ENCODE peak calls at places on chromosomes 3 and 15, in four cellular contexts. J is upper lobe of right lung, F is Panc1, N is hepatocyte. T is an unnamed sample.

GRCh38 chr3:78734048-78734637 is 1033.7 kb downstream of the ROBO1 start:
- DNase-seq in J (no peak), N (no peak), F (no peak), T (no peak)

GRCh38 chr3:129687586-129688125 is 81.2 kb upstream of the PLXND1 start:
- DNase-seq in J (no peak), N (no peak), F (no peak), T (no peak)

GRCh38 chr3:106457278-106458210 is 588.7 kb upstream of the CBLB start:
- DNase-seq in J (no peak), N (no peak), F (no peak), T (no peak)

GRCh38 chr3:49607105-49607591 is 52.9 kb downstream of the BSN start:
- DNase-seq in J (peak; percentile 36), N (no peak), F (no peak), T (no peak)

GRCh38 chr3:143000525-143000924 is 845 bp upstream of the U2SURP start:
- DNase-seq in N (peak; percentile 58), F (no peak), J (no peak), T (peak; percentile 44)

GRCh38 chr3:63976166-63976861 is 47.0 kb downstream of the PSMD6 start:
- DNase-seq in F (no peak), N (peak; percentile 42), J (no peak), T (peak; percentile 11)

GRCh38 chr3:82363131-82363530 is 601.7 kb upstream of the GBE1 start:
- DNase-seq in N (no peak), J (no peak), F (no peak), T (no peak)

GRCh38 chr3:113533534-113533892 is 1.2 kb downstream of the SIDT1 start:
- DNase-seq in F (no peak), J (no peak), N (no peak), T (no peak)

GRCh38 chr3:171251842-171252241 is 208.4 kb downstream of the TNIK start:
- DNase-seq in N (no peak), F (no peak), J (no peak), T (no peak)

GRCh38 chr3:160935413-160936095 is 169.6 kb downstream of the B3GALNT1 start:
- DNase-seq in J (no peak), F (no peak), N (peak; percentile 42), T (peak; percentile 7)

GRCh38 chr3:185862920-185863319 is 38.1 kb upstream of the IGF2BP2 start:
- DNase-seq in J (no peak), N (no peak), F (no peak), T (no peak)

GRCh38 chr3:124923833-124924232 is 10.7 kb downstream of the MUC13 start:
- DNase-seq in F (no peak), J (no peak), N (no peak), T (no peak)

GRCh38 chr3:55569033-55569518 is 82.0 kb upstream of the WNT5A start:
- DNase-seq in J (no peak), F (no peak), N (no peak), T (peak; percentile 71)

GRCh38 chr15:85543741-85544155 is 163.3 kb downstream of the AKAP13 start:
- DNase-seq in F (no peak), N (peak; percentile 35), J (peak; percentile 89), T (no peak)

GRCh38 chr3:59527493-59527892 is 477.7 kb upstream of the CFAP20DC start:
- DNase-seq in N (no peak), F (no peak), J (no peak), T (no peak)

GRCh38 chr15:64503197-64503596 is 42.8 kb downstream of the ZNF609 start:
- DNase-seq in N (no peak), J (no peak), F (no peak), T (no peak)

GRCh38 chr15:28944286-28944685 is 58.5 kb downstream of the APBA2 start:
- DNase-seq in N (no peak), J (no peak), F (no peak), T (no peak)

GRCh38 chr3:172511783-172512357 is 11.4 kb downstream of the TNFSF10 start:
- DNase-seq in N (no peak), J (no peak), F (no peak), T (no peak)

GRCh38 chr15:52667597-52667996 is 11.6 kb downstream of the ATOSA start:
- DNase-seq in N (no peak), J (no peak), F (no peak), T (no peak)

GRCh38 chr3:45227946-45228345 is 1.9 kb upstream of the TMEM158 start:
- DNase-seq in F (no peak), N (peak; percentile 30), J (no peak), T (no peak)

GRCh38 chr3:195809291-195809785 is 2.4 kb downstream of the MUC4 start:
- DNase-seq in F (no peak), N (no peak), J (no peak), T (no peak)

GRCh38 chr3:170346481-170347125 is 10.9 kb upstream of the SKIL start:
- DNase-seq in J (no peak), F (no peak), N (no peak), T (no peak)

GRCh38 chr15:38620851-38621594 is 56.4 kb upstream of the RASGRP1 start:
- DNase-seq in N (no peak), J (no peak), F (no peak), T (no peak)

GRCh38 chr15:68782589-68783161 is 38.0 kb downstream of the ANP32A start:
- DNase-seq in N (no peak), F (no peak), J (no peak), T (no peak)

GRCh38 chr3:196378442-196378841 is 40.3 kb upstream of the TM4SF19 start:
- DNase-seq in J (no peak), N (no peak), F (no peak), T (no peak)

GRCh38 chr3:127710473-127710941 is 37.8 kb downstream of the ABTB1 start:
- DNase-seq in F (no peak), N (no peak), J (peak; percentile 35), T (no peak)

GRCh38 chr15:56286213-56286612 is 42.5 kb upstream of the RFX7 start:
- DNase-seq in J (no peak), N (no peak), F (no peak), T (peak; percentile 5)

GRCh38 chr3:40381904-40382616 is 4.9 kb upstream of the ENTPD3 start:
- DNase-seq in N (no peak), J (no peak), F (no peak), T (no peak)

GRCh38 chr15:95958417-95958816 is 372.1 kb upstream of the NR2F2 start:
- DNase-seq in F (no peak), J (no peak), N (peak; percentile 8), T (no peak)

GRCh38 chr15:34337557-34338306 is at the start of gene SLC12A6:
- DNase-seq in N (peak; percentile 96), F (peak; percentile 81), J (peak; percentile 96), T (peak; percentile 91)

GRCh38 chr3:158830391-158830790 is 28.5 kb downstream of the MFSD1 start:
- DNase-seq in N (no peak), J (no peak), F (no peak), T (no peak)

GRCh38 chr15:48766196-48766595 is 44.7 kb downstream of the CEP152 start:
- DNase-seq in J (no peak), F (no peak), N (no peak), T (no peak)

GRCh38 chr3:141268791-141269190 is 37.2 kb downstream of the PXYLP1 start:
- DNase-seq in F (no peak), J (peak; percentile 38), N (no peak), T (no peak)

GRCh38 chr3:141271279-141272033 is 39.8 kb downstream of the PXYLP1 start:
- DNase-seq in J (no peak), N (peak; percentile 51), F (no peak), T (peak; percentile 45)

GRCh38 chr3:141268281-141268680 is 36.7 kb downstream of the PXYLP1 start:
- DNase-seq in N (no peak), F (no peak), J (peak; percentile 31), T (no peak)

GRCh38 chr3:141266186-141266585 is 34.6 kb downstream of the PXYLP1 start:
- DNase-seq in F (no peak), J (no peak), N (no peak), T (no peak)

DNA sequence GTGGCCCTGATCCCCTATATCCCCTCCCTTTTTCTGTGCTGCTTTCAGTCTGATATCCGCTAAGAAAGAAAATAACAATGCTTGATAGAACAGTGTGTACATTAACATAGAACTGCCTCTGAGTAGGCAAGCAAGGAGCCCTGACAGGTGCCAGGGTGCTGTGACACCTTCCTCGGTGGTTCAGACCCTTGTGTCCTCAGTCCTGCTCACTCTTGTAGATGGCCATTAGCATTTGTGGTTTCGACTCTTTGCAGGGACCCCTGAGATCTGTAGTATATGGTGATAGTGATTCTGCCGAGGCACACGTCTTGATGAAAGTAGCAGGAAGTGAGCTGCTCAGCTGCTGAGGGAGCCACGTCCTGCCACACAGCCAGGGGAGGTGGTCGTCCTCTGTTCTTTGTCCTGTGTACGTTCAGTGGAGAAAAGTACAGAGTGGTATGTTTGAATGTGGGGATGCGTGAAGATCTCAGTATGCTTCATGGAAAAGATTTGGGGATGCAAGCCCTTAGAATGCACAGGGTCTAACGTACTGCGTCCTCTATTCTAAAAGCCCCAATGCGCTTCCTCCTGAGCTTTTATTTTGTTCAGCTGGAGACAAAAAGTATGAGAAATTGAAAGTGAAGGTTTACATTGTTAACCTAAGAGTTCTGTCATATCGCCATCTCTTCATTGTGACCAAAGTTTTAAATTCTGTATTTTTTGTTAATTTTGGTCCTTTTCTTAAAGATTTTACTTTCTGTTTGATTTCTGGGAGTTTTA is 35.4 kb downstream of the PXYLP1 start:
- DNase-seq in N (no peak), J (no peak), F (no peak), T (no peak)
- H3K4me3 ChIP-seq in N (no peak overlapping the region), J (peak overlapping the region; percentile 33), F (no peak overlapping the region), T (no peak overlapping the region)

GRCh38 chr3:13927295-13927694 is 47.4 kb upstream of the WNT7A start:
- DNase-seq in F (no peak), J (no peak), N (no peak), T (no peak)
- TF ChIP-seq CTCF in F (peak; percentile 57), J (no peak), N (no peak), T (peak; percentile 20)

DNA sequence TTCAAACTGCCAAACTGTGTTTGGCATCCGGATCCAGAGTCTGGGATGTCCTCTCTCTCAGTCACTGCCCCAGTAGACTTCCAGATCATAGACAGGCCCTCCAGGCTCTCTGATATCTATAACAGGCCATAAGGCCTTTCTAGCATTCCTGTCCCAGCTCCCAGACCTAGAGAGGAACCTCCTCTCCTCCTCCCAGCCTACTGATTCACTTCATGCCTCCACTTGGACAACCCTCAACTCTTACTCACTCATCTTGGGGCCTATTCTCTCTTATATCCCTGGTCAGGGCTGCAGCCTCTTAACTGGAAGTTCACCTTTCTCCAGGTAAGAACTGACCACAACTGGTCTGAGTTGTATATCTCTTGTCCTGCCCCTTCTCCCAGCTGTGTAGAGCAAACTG is 253.7 kb upstream of the TRIM42 start:
- DNase-seq in N (no peak), F (no peak), J (no peak), T (no peak)
- H3K9me3 ChIP-seq in N (no peaks in the 10 kb centered on the region), F (no peaks in the 10 kb centered on the region), J (no peaks in the 10 kb centered on the region), T (no peaks in the 10 kb centered on the region)

DNA sequence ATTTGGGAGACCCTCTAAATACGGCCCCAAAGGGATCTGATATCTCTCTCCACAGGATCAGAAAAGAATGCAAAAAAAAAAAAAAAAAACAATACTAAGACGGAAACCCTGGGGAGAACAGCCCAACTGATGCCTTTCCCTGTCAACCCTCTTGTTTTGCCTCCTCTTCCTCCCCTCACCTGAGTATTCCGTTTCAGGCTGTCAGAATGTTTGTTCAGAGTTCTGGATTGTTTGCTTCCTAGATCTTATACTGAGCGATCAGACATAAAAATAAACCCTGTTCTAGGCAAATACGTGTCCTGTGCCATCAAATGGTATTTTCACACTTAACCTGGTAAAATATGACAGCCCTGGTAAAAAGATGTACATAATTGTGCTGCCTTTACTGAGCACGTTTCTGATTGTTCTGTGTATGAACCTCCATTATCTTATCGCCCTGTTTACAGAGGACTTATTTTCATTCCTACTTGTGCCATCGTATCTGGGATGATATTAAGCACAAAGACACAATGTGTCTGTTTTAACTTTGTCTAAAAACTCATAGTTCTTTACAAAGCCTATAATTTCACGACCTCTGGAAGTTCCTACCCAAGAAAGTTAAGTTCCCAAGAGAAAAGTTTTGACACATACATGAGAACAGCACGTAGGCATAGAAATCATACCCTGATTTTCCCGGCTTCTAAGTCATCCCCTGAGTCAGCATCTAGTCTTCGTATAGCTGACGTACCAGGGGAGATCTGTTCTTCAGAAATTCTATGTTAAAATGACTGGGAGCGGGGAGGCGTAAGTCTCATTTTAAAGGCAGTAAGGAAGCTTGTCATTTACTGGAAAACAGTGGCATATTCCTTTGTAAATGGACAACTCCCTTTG is 856 bp downstream of the ZBTB38 start:
- DNase-seq in J (no peak), F (no peak), N (peak; percentile 68), T (no peak)
- H3K4me3 ChIP-seq in J (peak overlapping the region; percentile 42), F (peak overlapping the region; percentile 2), N (no peak overlapping the region), T (peak overlapping the region; percentile 45)

T was measured in Caco-2.